ENCODE peak calls at places on chromosomes 16 and 17, in nine cellular contexts. Z is iPS DF 6.9; J is activated T-helper 1 cell treated with Interleukin-2 at 50 U/mL for 16 hours; S is NCI-H1105; R is PC-9; X is HS-27A; B is stimulated activated CD8-positive, alpha-beta memory T cell treated with anti-CD3 and anti-CD28 coated beads, Interleukin-7, amount 100 ng/mL, for 24 hours; F is NCI-H1092; V is fibroblast of the aortic adventitia. W is an unnamed sample.

GRCh38 chr16:63315229-63315628 is 1279.0 kb upstream of the CDH8 start:
- DNase-seq in V (no peak), R (no peak), J (no peak), X (no peak), Z (no peak), B (no peak), S (no peak), F (no peak), W (no peak)

GRCh38 chr16:50067290-50067853 is 1.6 kb downstream of the HEATR3 start:
- DNase-seq in X (no peak), R (peak; percentile 9), J (no peak), F (peak; percentile 2), B (no peak), Z (no peak), S (peak; percentile 8), V (peak; percentile 70), W (peak; percentile 91)

GRCh38 chr16:81843243-81843582 is 64.1 kb downstream of the PLCG2 start:
- DNase-seq in J (no peak), X (no peak), V (peak; percentile 53), S (no peak), B (no peak), Z (no peak), F (no peak), R (no peak), W (no peak)

GRCh38 chr17:39943702-39944392 is 16.3 kb downstream of the LRRC3C start:
- DNase-seq in J (no peak), S (no peak), F (no peak), R (no peak), Z (no peak), X (no peak), V (no peak), B (no peak), W (no peak)

GRCh38 chr17:41907185-41907556 is 11.6 kb downstream of the ACLY start:
- DNase-seq in R (no peak), F (peak; percentile 56), J (no peak), V (peak; percentile 82), B (no peak), S (no peak), X (no peak), Z (no peak), W (no peak)

GRCh38 chr17:57612202-57613071 is 132.7 kb downstream of the CCDC182 start:
- DNase-seq in R (no peak), J (no peak), X (no peak), Z (no peak), B (no peak), S (peak; percentile 74), V (no peak), F (no peak), W (no peak)

GRCh38 chr16:70470927-70471341 is 16.5 kb downstream of the FCSK start:
- DNase-seq in B (no peak), F (no peak), S (no peak), J (no peak), X (no peak), R (peak; percentile 37), V (peak; percentile 18), Z (no peak), W (no peak)

GRCh38 chr17:3656755-3657587 is 11.4 kb downstream of the TAX1BP3 start:
- DNase-seq in R (no peak), V (no peak), B (no peak), S (no peak), J (no peak), Z (no peak), X (no peak), F (no peak), W (no peak)

GRCh38 chr16:57446530-57447141 is 549 bp downstream of the CIAPIN1 start:
- DNase-seq in B (no peak), F (peak; percentile 44), R (peak; percentile 7), X (no peak), J (peak; percentile 1), S (no peak), V (peak; percentile 35), Z (no peak), W (peak; percentile 65)

GRCh38 chr16:2487903-2488531 is 13.1 kb downstream of the TBC1D24 start:
- DNase-seq in R (no peak), B (no peak), F (no peak), J (no peak), S (no peak), Z (no peak), X (no peak), V (no peak), W (peak; percentile 74)

GRCh38 chr16:7185689-7186088 is 147.0 kb upstream of the RBFOX1 start:
- DNase-seq in J (no peak), F (no peak), B (no peak), Z (no peak), X (no peak), S (no peak), V (no peak), R (no peak), W (no peak)

GRCh38 chr17:53472586-53472985 is 350.1 kb upstream of the KIF2B start:
- DNase-seq in J (no peak), B (no peak), Z (no peak), R (no peak), F (no peak), X (no peak), S (no peak), V (no peak), W (no peak)

GRCh38 chr17:7884581-7885356 is 3.8 kb upstream of the CHD3 start:
- DNase-seq in S (no peak), F (no peak), R (peak; percentile 25), V (no peak), Z (no peak), J (peak; percentile 30), X (no peak), B (no peak), W (peak; percentile 43)